ENCODE peak calls at places on chromosomes 13 and 19, in ten cellular contexts. E is aorta; H is amygdala; P is T-helper 17 cell; Q is choroid plexus epithelial cell; O is fibroblast of gingiva; R is uterus; G is stimulated activated naive B cell treated with anti-CD40 and anti-IgM and Interleukin-4, amounts not matched to agents 10 μg/mL and 1 μg/mL and 100 μg/mL, for 72 hours; L is Calu3; C is AG09319. U is an unnamed sample.

GRCh38 chr13:92436927-92437326 is 789.7 kb upstream of the GPC6 start:
- DNase-seq in E (no peak), H (no peak), P (no peak), Q (no peak), O (no peak), R (no peak), G (no peak), L (no peak), C (no peak), U (no peak)

GRCh38 chr19:1725100-1726064 is 27.9 kb upstream of the ONECUT3 start:
- DNase-seq in E (no peak), H (peak), P (no peak), Q (peak), O (peak), R (no peak), G (no peak), L (peak), C (peak), U (no peak)

GRCh38 chr19:19514215-19514633 is 1.1 kb downstream of the TSSK6 start:
- DNase-seq in E (peak), H (peak), P (no peak), Q (peak), O (peak), R (no peak), G (no peak), L (no peak), C (peak), U (no peak)

GRCh38 chr13:110340812-110341444 is 33.8 kb downstream of the COL4A2 start:
- DNase-seq in E (peak), H (no peak), P (no peak), Q (peak), O (no peak), R (peak), G (peak), L (no peak), C (no peak), U (no peak)

GRCh38 chr13:30727491-30728350 is 7.6 kb upstream of the ALOX5AP start:
- DNase-seq in E (no peak), H (no peak), P (no peak), Q (no peak), O (no peak), R (no peak), G (no peak), L (no peak), C (no peak), U (no peak)

GRCh38 chr19:58196911-58197616 is 14.2 kb downstream of the ZNF274 start:
- DNase-seq in E (no peak), H (no peak), P (no peak), Q (peak), O (peak), R (no peak), G (no peak), L (no peak), C (no peak), U (no peak)

GRCh38 chr13:35332134-35332533 is 144.4 kb downstream of the MAB21L1 start:
- DNase-seq in E (no peak), H (no peak), P (no peak), Q (no peak), O (no peak), R (no peak), G (no peak), L (no peak), C (no peak), U (no peak)

GRCh38 chr13:61664821-61665705 is 249.4 kb upstream of the PCDH20 start:
- DNase-seq in E (no peak), H (no peak), P (no peak), Q (peak), O (no peak), R (no peak), G (no peak), L (no peak), C (no peak), U (no peak)

GRCh38 chr13:48493076-48493765 is 39.7 kb downstream of the RCBTB2 start:
- DNase-seq in E (no peak), H (no peak), P (no peak), Q (no peak), O (peak), R (no peak), G (no peak), L (no peak), C (no peak), U (peak)

GRCh38 chr19:45455707-45456499 is 11.9 kb upstream of the FOSB start:
- DNase-seq in E (peak), H (no peak), P (no peak), Q (peak), O (peak), R (peak), G (peak), L (peak), C (peak), U (peak)

GRCh38 chr19:48746738-48747575 is at the start of gene IZUMO1:
- DNase-seq in E (peak), H (peak), P (no peak), Q (peak), O (peak), R (peak), G (peak), L (no peak), C (peak), U (peak)

GRCh38 chr13:104315606-104316005 is 1249.4 kb upstream of the SLC10A2 start:
- DNase-seq in E (no peak), H (no peak), P (no peak), Q (peak), O (peak), R (no peak), G (no peak), L (no peak), C (no peak), U (no peak)

GRCh38 chr13:87684850-87685735 is 13.9 kb downstream of the SLITRK5 start:
- DNase-seq in E (no peak), H (no peak), P (no peak), Q (peak), O (peak), R (no peak), G (no peak), L (no peak), C (no peak), U (no peak)

U was measured in effector memory CD8-positive, alpha-beta T cell.